ENCODE peak calls at places on chromosomes 4 and X, in six cellular contexts. R is HFF-Myc, E is GM13976, W is cardiac fibroblast, J is fibroblast of the aortic adventitia, H is H9. Z is an unnamed sample.

GRCh38 chr4:168496834-168497233 is at the start of gene PALLD:
- DNase-seq in R (no peak), E (no peak), W (no peak), J (no peak), H (no peak), Z (peak; percentile 36)

GRCh38 chr4:94577136-94577535 is 125.4 kb downstream of the PDLIM5 start:
- DNase-seq in R (no peak), E (no peak), W (peak; percentile 88), J (peak; percentile 66), H (peak; percentile 55), Z (peak; percentile 76)

GRCh38 chr4:5785806-5786680 is 75.0 kb downstream of the EVC start:
- DNase-seq in R (no peak), E (no peak), W (peak; percentile 69), J (peak; percentile 92), H (peak; percentile 8), Z (peak; percentile 79)

GRCh38 chr4:27638163-27638915 is 777.7 kb downstream of the STIM2 start:
- DNase-seq in R (no peak), E (no peak), W (no peak), J (no peak), H (no peak), Z (no peak)

GRCh38 chr4:83873996-83874395 is 338.1 kb downstream of the GPAT3 start:
- DNase-seq in R (no peak), E (no peak), W (no peak), J (no peak), H (no peak), Z (no peak)

GRCh38 chrX:115233497-115234219 is at the start of gene LRCH2:
- DNase-seq in R (no peak), E (peak; percentile 15), W (peak; percentile 58), J (peak; percentile 47), H (peak; percentile 69), Z (peak; percentile 38)

GRCh38 chr4:144185086-144185485 is 44.6 kb upstream of the GYPA start:
- DNase-seq in R (no peak), E (no peak), W (no peak), J (no peak), H (no peak), Z (no peak)

GRCh38 chrX:46319750-46320149 is 225.5 kb downstream of the ZNF674 start:
- DNase-seq in R (no peak), E (no peak), W (no peak), J (no peak), H (no peak), Z (no peak)

GRCh38 chr4:159357350-159357749 is 254.5 kb downstream of the RAPGEF2 start:
- DNase-seq in R (no peak), E (no peak), W (no peak), J (no peak), H (no peak), Z (no peak)

GRCh38 chr4:119026662-119027444 is 108.8 kb upstream of the MYOZ2 start:
- DNase-seq in R (no peak), E (no peak), W (no peak), J (no peak), H (peak; percentile 38), Z (no peak)

GRCh38 chr4:85792576-85792975 is 317.6 kb downstream of the ARHGAP24 start:
- DNase-seq in R (no peak), E (no peak), W (no peak), J (peak; percentile 45), H (no peak), Z (no peak)

GRCh38 chrX:140504371-140505324 is at the start of gene SOX3:
- DNase-seq in R (no peak), E (peak; percentile 10), W (peak; percentile 0), J (no peak), H (peak; percentile 80), Z (no peak)

GRCh38 chr4:35100932-35101331 is 1143.4 kb downstream of the ARAP2 start:
- DNase-seq in R (no peak), E (no peak), W (no peak), J (no peak), H (no peak), Z (no peak)

GRCh38 chrX:16524327-16524726 is 125.6 kb upstream of the S100G start:
- DNase-seq in R (no peak), E (no peak), W (no peak), J (no peak), H (no peak), Z (no peak)

GRCh38 chr4:41156574-41156973 is 57.8 kb downstream of the APBB2 start:
- DNase-seq in R (no peak), E (no peak), W (peak; percentile 48), J (peak; percentile 53), H (no peak), Z (peak; percentile 48)

GRCh38 chr4:48905363-48906015 is 1.1 kb downstream of the OCIAD2 start:
- DNase-seq in R (no peak), E (no peak), W (peak; percentile 61), J (peak; percentile 68), H (no peak), Z (peak; percentile 72)

GRCh38 chr4:140095694-140096482 is 58.1 kb downstream of the MAML3 start:
- DNase-seq in R (peak; percentile 78), E (no peak), W (peak; percentile 95), J (peak; percentile 93), H (no peak), Z (peak; percentile 99)

GRCh38 chr4:132838244-132838643 is 310.9 kb upstream of the PCDH10 start:
- DNase-seq in R (no peak), E (no peak), W (no peak), J (no peak), H (no peak), Z (no peak)

GRCh38 chrX:120560405-120560841 is 339 bp downstream of the CUL4B start:
- DNase-seq in R (no peak), E (no peak), W (no peak), J (peak; percentile 43), H (no peak), Z (no peak)

GRCh38 chr4:4606321-4606720 is 64.5 kb upstream of the STX18 start:
- DNase-seq in R (no peak), E (no peak), W (no peak), J (no peak), H (no peak), Z (peak; percentile 26)

DNA sequence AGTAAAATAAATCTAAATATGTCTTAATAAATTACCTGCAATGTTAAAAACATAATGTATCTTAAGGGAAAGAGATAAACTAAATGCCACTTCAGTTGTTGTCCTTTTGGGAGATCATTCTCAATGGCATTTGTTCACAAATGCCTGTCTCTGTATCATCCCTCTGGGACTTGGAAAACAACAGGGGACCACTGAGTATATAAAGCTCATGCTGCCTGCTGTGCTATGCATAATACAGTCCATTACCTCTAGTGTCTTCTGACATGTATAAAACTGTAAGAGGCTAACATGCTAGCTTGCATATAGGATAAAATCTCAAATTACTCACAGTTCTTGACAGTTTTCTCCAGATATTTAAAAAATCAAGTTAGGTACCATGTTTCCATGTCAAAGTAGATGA is 503.9 kb downstream of the PDHA2 start:
- DNase-seq in R (no peak), E (no peak), W (no peak), J (no peak), H (no peak), Z (no peak)
- TF ChIP-seq CTCF in R (no peak), E (no peak), W (no peak), J (no peak), H (no peak), Z (no peak)

GRCh38 chr4:188444500-188444899 is 305.3 kb downstream of the TRIML1 start:
- DNase-seq in R (no peak), E (no peak), W (no peak), J (no peak), H (no peak), Z (no peak)
- TF ChIP-seq CTCF in R (no peak), E (no peak), W (no peak), J (no peak), H (no peak), Z (no peak)

DNA sequence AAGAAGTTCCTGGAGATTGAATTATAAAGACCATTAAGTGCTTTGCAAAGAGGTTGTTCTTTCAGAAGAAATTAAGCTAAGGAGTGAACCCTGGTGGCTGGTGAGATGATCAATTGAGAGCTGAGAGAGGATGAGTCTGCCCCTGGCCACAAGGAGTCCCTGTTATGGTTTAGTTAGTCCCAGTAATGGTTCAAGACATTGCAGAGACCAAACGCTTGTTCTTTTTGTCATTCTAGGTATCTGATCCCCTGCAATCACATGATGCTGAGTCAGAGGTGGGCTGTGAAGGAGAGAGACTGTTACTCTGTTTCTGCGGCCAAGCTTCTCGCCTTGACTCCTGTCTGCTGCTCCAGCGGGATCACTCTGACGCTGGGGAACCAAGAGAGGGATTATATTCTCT is 114.5 kb downstream of the GATB start:
- DNase-seq in R (no peak), E (no peak), W (no peak), J (no peak), H (peak; percentile 60), Z (no peak)
- TF ChIP-seq CTCF in R (no peak), E (no peak), W (no peak), J (no peak), H (peak; percentile 47), Z (no peak)

GRCh38 chr4:7842384-7843279 is 97.0 kb downstream of the AFAP1 start:
- DNase-seq in R (peak; percentile 95), E (no peak), W (peak; percentile 99), J (peak; percentile 100), H (no peak), Z (peak; percentile 99)

GRCh38 chr4:7847206-7847605 is 92.5 kb downstream of the AFAP1 start:
- DNase-seq in R (no peak), E (no peak), W (no peak), J (no peak), H (no peak), Z (no peak)

GRCh38 chr4:7845493-7846124 is 94.1 kb downstream of the AFAP1 start:
- DNase-seq in R (no peak), E (no peak), W (no peak), J (no peak), H (no peak), Z (no peak)

GRCh38 chr4:7843831-7844230 is 95.8 kb downstream of the AFAP1 start:
- DNase-seq in R (no peak), E (no peak), W (no peak), J (no peak), H (no peak), Z (no peak)

DNA sequence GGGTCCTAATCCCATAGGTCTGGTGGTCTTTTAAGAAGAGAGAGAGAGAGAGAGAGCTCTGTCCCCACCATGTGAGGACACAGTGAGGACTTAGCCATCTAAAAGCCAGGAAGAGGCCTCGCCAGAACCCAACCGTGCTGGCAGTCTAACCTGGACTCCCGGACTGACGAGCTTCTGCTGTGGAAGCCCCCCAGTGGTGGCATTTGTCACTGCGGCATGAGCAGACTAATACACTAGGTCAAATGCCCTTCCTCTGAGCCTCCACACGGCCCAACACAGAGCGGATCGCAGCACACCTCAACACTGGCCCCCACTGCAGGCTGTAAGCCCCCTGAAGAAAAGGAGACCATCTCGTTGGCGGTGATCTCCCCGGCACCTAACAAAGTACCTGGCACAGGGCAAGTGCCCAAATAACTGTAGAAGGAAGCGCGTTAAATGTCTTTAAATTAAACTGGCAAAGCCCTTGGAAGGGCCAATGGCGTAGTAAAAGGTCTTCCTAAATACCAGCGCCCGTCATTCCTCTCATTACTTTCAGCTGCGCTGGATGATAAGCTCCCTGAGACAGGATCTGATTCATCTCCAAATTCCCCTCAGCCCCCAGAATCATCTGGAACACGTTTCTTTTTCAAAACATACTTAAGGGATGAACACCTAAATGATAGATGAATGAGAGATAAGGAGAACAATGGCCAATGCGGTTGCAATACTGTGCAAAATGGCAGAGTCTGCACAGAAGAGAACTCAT is 95.2 kb downstream of the AFAP1 start:
- DNase-seq in R (peak; percentile 81), E (peak; percentile 73), W (peak; percentile 92), J (peak; percentile 99), H (peak; percentile 88), Z (peak; percentile 97)
- TF ChIP-seq CTCF in R (peak; percentile 69), E (peak; percentile 42), W (peak; percentile 71), J (peak; percentile 71), H (peak; percentile 79), Z (peak; percentile 68)